ENCODE peak calls at places on chromosomes 16 and 17, in six cellular contexts. One of them, this sample, is unnamed.

GRCh38 chr16:72921620-72922019 is 126.3 kb downstream of the ZFHX3 start:
- DNase-seq in mesenchymal stem cell: no peak
- DNase-seq in neuronal stem cell: no peak
- DNase-seq in IMR-90: peak
- DNase-seq in trophoblast cell: no peak
- DNase-seq in H1: no peak
- DNase-seq in this sample: no peak

GRCh38 chr16:56889206-56889605 is 24.2 kb downstream of the SLC12A3 start:
- DNase-seq in mesenchymal stem cell: no peak
- DNase-seq in IMR-90: no peak
- DNase-seq in H1: no peak
- DNase-seq in trophoblast cell: peak
- DNase-seq in neuronal stem cell: no peak
- DNase-seq in this sample: no peak

GRCh38 chr17:72205357-72205756 is 84.5 kb downstream of the SOX9 start:
- DNase-seq in H1: no peak
- DNase-seq in neuronal stem cell: peak
- DNase-seq in trophoblast cell: no peak
- DNase-seq in IMR-90: no peak
- DNase-seq in mesenchymal stem cell: no peak
- DNase-seq in this sample: no peak

GRCh38 chr17:50443492-50444051 is 17.6 kb downstream of the ACSF2 start:
- DNase-seq in trophoblast cell: no peak
- DNase-seq in neuronal stem cell: no peak
- DNase-seq in H1: no peak
- DNase-seq in IMR-90: peak
- DNase-seq in mesenchymal stem cell: no peak
- DNase-seq in this sample: no peak

GRCh38 chr17:44081681-44082080 is 11.1 kb downstream of the G6PC3 start:
- DNase-seq in mesenchymal stem cell: no peak
- DNase-seq in H1: no peak
- DNase-seq in trophoblast cell: no peak
- DNase-seq in neuronal stem cell: no peak
- DNase-seq in IMR-90: no peak
- DNase-seq in this sample: no peak

GRCh38 chr17:1100382-1100781 is 79.4 kb downstream of the ABR start:
- DNase-seq in trophoblast cell: no peak
- DNase-seq in IMR-90: no peak
- DNase-seq in H1: no peak
- DNase-seq in neuronal stem cell: no peak
- DNase-seq in mesenchymal stem cell: no peak
- DNase-seq in this sample: no peak

GRCh38 chr16:57126412-57126811 is 34.0 kb downstream of the CPNE2 start:
- DNase-seq in trophoblast cell: no peak
- DNase-seq in mesenchymal stem cell: no peak
- DNase-seq in neuronal stem cell: no peak
- DNase-seq in H1: no peak
- DNase-seq in IMR-90: no peak
- DNase-seq in this sample: no peak

GRCh38 chr17:78140169-78141051 is 5.8 kb upstream of the C17orf99 start:
- DNase-seq in IMR-90: peak
- DNase-seq in mesenchymal stem cell: peak
- DNase-seq in neuronal stem cell: peak
- DNase-seq in H1: peak
- DNase-seq in trophoblast cell: peak
- DNase-seq in this sample: peak

GRCh38 chr17:77409282-77410161 is 268.8 kb downstream of the SEC14L1 start:
- DNase-seq in IMR-90: peak
- DNase-seq in H1: peak
- DNase-seq in mesenchymal stem cell: peak
- DNase-seq in neuronal stem cell: no peak
- DNase-seq in trophoblast cell: peak
- DNase-seq in this sample: peak

GRCh38 chr16:65120811-65121721 is 797 bp downstream of the CDH11 start:
- DNase-seq in mesenchymal stem cell: peak
- DNase-seq in H1: peak
- DNase-seq in IMR-90: peak
- DNase-seq in trophoblast cell: no peak
- DNase-seq in neuronal stem cell: no peak
- DNase-seq in this sample: peak

GRCh38 chr16:59997706-59998105 is 1263.6 kb upstream of the GOT2 start:
- DNase-seq in IMR-90: no peak
- DNase-seq in H1: no peak
- DNase-seq in neuronal stem cell: no peak
- DNase-seq in trophoblast cell: no peak
- DNase-seq in mesenchymal stem cell: no peak
- DNase-seq in this sample: no peak

GRCh38 chr16:84150926-84151325 is 5.8 kb downstream of the DNAAF1 start:
- DNase-seq in neuronal stem cell: no peak
- DNase-seq in IMR-90: no peak
- DNase-seq in trophoblast cell: no peak
- DNase-seq in mesenchymal stem cell: no peak
- DNase-seq in H1: no peak
- DNase-seq in this sample: no peak

GRCh38 chr16:70381604-70382342 is 35.1 kb downstream of the DDX19A start:
- DNase-seq in H1: no peak
- DNase-seq in neuronal stem cell: no peak
- DNase-seq in mesenchymal stem cell: no peak
- DNase-seq in IMR-90: no peak
- DNase-seq in trophoblast cell: peak
- DNase-seq in this sample: no peak

GRCh38 chr16:16073884-16074781 is 124.7 kb downstream of the ABCC1 start:
- DNase-seq in mesenchymal stem cell: peak
- DNase-seq in IMR-90: peak
- DNase-seq in trophoblast cell: peak
- DNase-seq in H1: peak
- DNase-seq in neuronal stem cell: peak
- DNase-seq in this sample: peak

GRCh38 chr16:70706948-70707465 is 21.2 kb upstream of the MTSS2 start:
- DNase-seq in mesenchymal stem cell: peak
- DNase-seq in H1: no peak
- DNase-seq in trophoblast cell: peak
- DNase-seq in neuronal stem cell: no peak
- DNase-seq in IMR-90: peak
- DNase-seq in this sample: no peak

GRCh38 chr17:67212716-67213417 is 32.1 kb downstream of the HELZ start:
- DNase-seq in H1: no peak
- DNase-seq in trophoblast cell: peak
- DNase-seq in IMR-90: peak
- DNase-seq in neuronal stem cell: no peak
- DNase-seq in mesenchymal stem cell: peak
- DNase-seq in this sample: no peak

GRCh38 chr16:22369221-22369811 is 5.1 kb downstream of the CDR2 start:
- DNase-seq in IMR-90: peak
- DNase-seq in H1: no peak
- DNase-seq in neuronal stem cell: no peak
- DNase-seq in mesenchymal stem cell: peak
- DNase-seq in trophoblast cell: no peak
- DNase-seq in this sample: no peak

GRCh38 chr17:66920965-66921364 is 43.5 kb upstream of the CACNG4 start:
- DNase-seq in IMR-90: no peak
- DNase-seq in neuronal stem cell: no peak
- DNase-seq in H1: no peak
- DNase-seq in trophoblast cell: no peak
- DNase-seq in mesenchymal stem cell: no peak
- DNase-seq in this sample: no peak

GRCh38 chr17:39673335-39674081 is 5.3 kb downstream of the PNMT start:
- DNase-seq in mesenchymal stem cell: no peak
- DNase-seq in trophoblast cell: no peak
- DNase-seq in H1: no peak
- DNase-seq in IMR-90: no peak
- DNase-seq in neuronal stem cell: no peak
- DNase-seq in this sample: no peak

GRCh38 chr17:41530062-41531048 is 2.2 kb upstream of the KRT19 start:
- DNase-seq in H1: no peak
- DNase-seq in neuronal stem cell: no peak
- DNase-seq in mesenchymal stem cell: peak
- DNase-seq in IMR-90: peak
- DNase-seq in trophoblast cell: peak
- DNase-seq in this sample: no peak

GRCh38 chr16:79310734-79311133 is 289.8 kb downstream of the MAF start:
- DNase-seq in IMR-90: no peak
- DNase-seq in trophoblast cell: no peak
- DNase-seq in neuronal stem cell: no peak
- DNase-seq in H1: no peak
- DNase-seq in mesenchymal stem cell: no peak
- DNase-seq in this sample: no peak

GRCh38 chr17:43974541-43975315 is 21.0 kb upstream of the PYY start:
- DNase-seq in H1: no peak
- DNase-seq in trophoblast cell: no peak
- DNase-seq in IMR-90: no peak
- DNase-seq in mesenchymal stem cell: no peak
- DNase-seq in neuronal stem cell: no peak
- DNase-seq in this sample: no peak

GRCh38 chr17:64393000-64393402 is 2.3 kb upstream of the PECAM1 start:
- DNase-seq in mesenchymal stem cell: no peak
- DNase-seq in neuronal stem cell: no peak
- DNase-seq in IMR-90: no peak
- DNase-seq in H1: no peak
- DNase-seq in trophoblast cell: no peak
- DNase-seq in this sample: no peak

GRCh38 chr17:73508057-73508930 is 136.0 kb downstream of the SDK2 start:
- DNase-seq in trophoblast cell: no peak
- DNase-seq in H1: no peak
- DNase-seq in IMR-90: no peak
- DNase-seq in mesenchymal stem cell: no peak
- DNase-seq in neuronal stem cell: no peak
- DNase-seq in this sample: no peak

GRCh38 chr16:76943936-76944335 is 247.1 kb upstream of the MON1B start:
- DNase-seq in IMR-90: no peak
- DNase-seq in mesenchymal stem cell: no peak
- DNase-seq in neuronal stem cell: no peak
- DNase-seq in H1: no peak
- DNase-seq in trophoblast cell: no peak
- DNase-seq in this sample: no peak

GRCh38 chr16:76942089-76942488 is 248.9 kb upstream of the MON1B start:
- DNase-seq in IMR-90: no peak
- DNase-seq in trophoblast cell: no peak
- DNase-seq in mesenchymal stem cell: no peak
- DNase-seq in H1: no peak
- DNase-seq in neuronal stem cell: no peak
- DNase-seq in this sample: no peak

GRCh38 chr16:76946879-76947278 is 244.1 kb upstream of the MON1B start:
- DNase-seq in H1: no peak
- DNase-seq in trophoblast cell: peak
- DNase-seq in mesenchymal stem cell: peak
- DNase-seq in IMR-90: peak
- DNase-seq in neuronal stem cell: no peak
- DNase-seq in this sample: no peak

GRCh38 chr16:76940251-76940650 is 250.7 kb upstream of the MON1B start:
- DNase-seq in H1: no peak
- DNase-seq in neuronal stem cell: no peak
- DNase-seq in mesenchymal stem cell: no peak
- DNase-seq in trophoblast cell: no peak
- DNase-seq in IMR-90: no peak
- DNase-seq in this sample: no peak

DNA sequence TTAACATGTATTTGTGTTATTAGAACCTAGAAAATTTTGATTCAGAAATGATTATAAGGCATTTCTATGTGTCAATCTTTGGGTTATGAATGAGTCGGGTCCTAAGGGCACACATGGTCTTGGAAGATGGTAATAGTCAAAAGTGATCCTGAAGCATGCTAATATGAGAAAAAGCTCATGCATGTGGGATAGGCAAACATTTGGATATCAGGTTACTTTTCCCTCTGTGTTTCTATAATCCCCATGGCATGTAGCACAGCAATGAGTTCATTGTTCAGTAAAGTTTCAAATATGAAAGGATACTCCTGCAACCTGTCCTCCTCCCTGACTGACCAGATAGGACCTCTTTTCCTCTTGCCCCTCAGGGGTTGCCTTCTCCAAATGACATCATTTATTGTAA is 249.9 kb upstream of the MON1B start:
- DNase-seq in neuronal stem cell: no peak
- DNase-seq in IMR-90: peak
- DNase-seq in H1: no peak
- DNase-seq in mesenchymal stem cell: no peak
- DNase-seq in trophoblast cell: no peak
- DNase-seq in this sample: no peak
- H4K91ac ChIP-seq in neuronal stem cell: no peak
- H4K91ac ChIP-seq in IMR-90: no peak
- H4K91ac ChIP-seq in H1: no peak
- H4K91ac ChIP-seq in mesenchymal stem cell: no peak
- H4K91ac ChIP-seq in trophoblast cell: no peak
- H4K91ac ChIP-seq in this sample: no peak

DNA sequence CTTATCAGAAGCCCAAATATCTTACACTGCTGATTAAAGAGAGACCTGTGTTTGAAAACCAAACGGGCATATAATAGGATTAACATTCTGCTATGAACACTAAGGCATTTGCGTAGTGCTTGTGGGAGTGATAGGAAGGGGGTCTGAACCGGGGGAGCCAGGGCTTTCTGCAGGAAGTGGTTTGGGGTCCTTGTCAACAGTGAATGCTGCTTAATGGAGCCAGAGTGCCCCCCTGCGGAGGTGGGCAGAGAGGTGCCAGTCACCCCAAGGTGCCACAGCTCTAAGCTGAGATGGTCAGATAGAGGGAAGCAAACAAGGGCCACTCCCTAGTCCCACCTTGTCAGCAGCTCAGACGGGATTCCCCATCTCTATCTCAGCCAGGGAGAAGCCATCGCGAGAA is 17.6 kb downstream of the NAA60 start:
- DNase-seq in trophoblast cell: no peak
- DNase-seq in IMR-90: no peak
- DNase-seq in mesenchymal stem cell: no peak
- DNase-seq in H1: no peak
- DNase-seq in neuronal stem cell: no peak
- DNase-seq in this sample: no peak
- H4K91ac ChIP-seq in trophoblast cell: no peak
- H4K91ac ChIP-seq in IMR-90: no peak
- H4K91ac ChIP-seq in mesenchymal stem cell: no peak
- H4K91ac ChIP-seq in H1: no peak
- H4K91ac ChIP-seq in neuronal stem cell: no peak
- H4K91ac ChIP-seq in this sample: no peak

DNA sequence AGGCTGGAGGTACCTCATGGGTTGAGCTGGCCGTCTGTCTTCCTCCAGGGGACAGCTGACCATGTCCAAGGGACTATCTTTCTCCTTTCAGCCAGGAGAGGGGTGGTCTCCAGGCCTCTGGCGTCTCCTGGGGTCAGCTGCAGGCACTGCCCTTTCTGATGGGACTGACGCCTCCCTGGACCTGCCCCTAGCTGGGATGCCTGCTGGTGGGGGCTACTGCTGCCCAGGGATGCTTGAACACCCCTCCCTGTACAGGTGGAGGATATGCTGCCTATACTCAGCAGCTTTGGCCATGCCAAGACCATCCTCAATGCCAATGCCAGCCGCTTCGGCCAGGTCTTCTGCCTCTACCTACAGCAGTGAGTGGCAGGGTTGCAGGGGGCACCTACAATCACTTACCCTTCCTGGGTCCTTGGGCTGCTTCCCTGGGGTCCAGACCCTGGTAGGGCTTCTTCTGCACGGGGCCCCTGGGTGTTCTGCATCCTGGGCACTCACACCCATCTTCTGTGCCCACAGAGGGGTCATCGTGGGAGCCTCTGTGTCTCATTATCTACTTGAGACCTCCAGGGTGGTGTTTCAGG is 4.2 kb downstream of the MYO15B start:
- DNase-seq in H1: no peak
- DNase-seq in trophoblast cell: no peak
- DNase-seq in neuronal stem cell: no peak
- DNase-seq in mesenchymal stem cell: no peak
- DNase-seq in IMR-90: no peak
- DNase-seq in this sample: peak
- H4K91ac ChIP-seq in H1: no peak
- H4K91ac ChIP-seq in trophoblast cell: no peak
- H4K91ac ChIP-seq in neuronal stem cell: no peak
- H4K91ac ChIP-seq in mesenchymal stem cell: no peak
- H4K91ac ChIP-seq in IMR-90: no peak
- H4K91ac ChIP-seq in this sample: no peak

GRCh38 chr16:49713770-49714169 is 142.1 kb downstream of the ZNF423 start:
- DNase-seq in neuronal stem cell: no peak
- DNase-seq in IMR-90: no peak
- DNase-seq in mesenchymal stem cell: no peak
- DNase-seq in trophoblast cell: no peak
- DNase-seq in H1: no peak
- DNase-seq in this sample: no peak
- H4K91ac ChIP-seq in neuronal stem cell: no peak
- H4K91ac ChIP-seq in IMR-90: no peak
- H4K91ac ChIP-seq in mesenchymal stem cell: no peak
- H4K91ac ChIP-seq in trophoblast cell: no peak
- H4K91ac ChIP-seq in H1: no peak
- H4K91ac ChIP-seq in this sample: no peak

This sample was measured in H9.